ENCODE peak calls at places on chromosomes 16 and 17, in five cellular contexts. One of them, this sample, is unnamed.

GRCh38 chr17:66711936-66712335 is 123.0 kb upstream of the CACNG5 start:
- DNase-seq in IMR-90: no peak
- DNase-seq in colonic mucosa: peak
- DNase-seq in RWPE1: peak
- DNase-seq in HCT116: no peak
- DNase-seq in this sample: peak

GRCh38 chr16:88561485-88562369 is 8.5 kb upstream of the ZC3H18 start:
- DNase-seq in IMR-90: peak
- DNase-seq in RWPE1: peak
- DNase-seq in colonic mucosa: peak
- DNase-seq in HCT116: peak
- DNase-seq in this sample: peak

GRCh38 chr17:80659651-80660050 is 115.0 kb downstream of the RPTOR start:
- DNase-seq in IMR-90: no peak
- DNase-seq in RWPE1: no peak
- DNase-seq in HCT116: no peak
- DNase-seq in colonic mucosa: no peak
- DNase-seq in this sample: no peak

GRCh38 chr17:81566461-81567126 is 14.4 kb upstream of the FAAP100 start:
- DNase-seq in colonic mucosa: peak
- DNase-seq in HCT116: peak
- DNase-seq in RWPE1: peak
- DNase-seq in IMR-90: peak
- DNase-seq in this sample: peak

GRCh38 chr17:80455328-80455710 is 21.1 kb downstream of the NPTX1 start:
- DNase-seq in HCT116: peak
- DNase-seq in colonic mucosa: no peak
- DNase-seq in RWPE1: peak
- DNase-seq in IMR-90: peak
- DNase-seq in this sample: peak

GRCh38 chr16:83900611-83901010 is 1.7 kb downstream of the MLYCD start:
- DNase-seq in HCT116: no peak
- DNase-seq in IMR-90: no peak
- DNase-seq in colonic mucosa: no peak
- DNase-seq in RWPE1: no peak
- DNase-seq in this sample: no peak

GRCh38 chr17:65055280-65055707 is 1.2 kb downstream of the GNA13 start:
- DNase-seq in IMR-90: no peak
- DNase-seq in RWPE1: no peak
- DNase-seq in HCT116: no peak
- DNase-seq in colonic mucosa: no peak
- DNase-seq in this sample: no peak

GRCh38 chr17:16941643-16942042 is 30.3 kb downstream of the TNFRSF13B start:
- DNase-seq in HCT116: no peak
- DNase-seq in RWPE1: no peak
- DNase-seq in colonic mucosa: no peak
- DNase-seq in IMR-90: peak
- DNase-seq in this sample: no peak

GRCh38 chr16:31071861-31072260 is 2.2 kb downstream of the ZNF668 start:
- DNase-seq in colonic mucosa: no peak
- DNase-seq in RWPE1: no peak
- DNase-seq in IMR-90: peak
- DNase-seq in HCT116: no peak
- DNase-seq in this sample: peak

GRCh38 chr16:72287646-72288045 is 115.7 kb upstream of the PMFBP1 start:
- DNase-seq in IMR-90: no peak
- DNase-seq in colonic mucosa: no peak
- DNase-seq in HCT116: no peak
- DNase-seq in RWPE1: no peak
- DNase-seq in this sample: no peak

GRCh38 chr17:69773081-69773480 is 301.9 kb upstream of the KCNJ16 start:
- DNase-seq in IMR-90: peak
- DNase-seq in RWPE1: no peak
- DNase-seq in colonic mucosa: no peak
- DNase-seq in HCT116: no peak
- DNase-seq in this sample: no peak

GRCh38 chr17:80844418-80844990 is 147.1 kb upstream of the CHMP6 start:
- DNase-seq in colonic mucosa: no peak
- DNase-seq in HCT116: no peak
- DNase-seq in IMR-90: no peak
- DNase-seq in RWPE1: no peak
- DNase-seq in this sample: no peak

GRCh38 chr16:78686601-78687000 is 587.1 kb downstream of the WWOX start:
- DNase-seq in colonic mucosa: no peak
- DNase-seq in IMR-90: no peak
- DNase-seq in HCT116: no peak
- DNase-seq in RWPE1: no peak
- DNase-seq in this sample: no peak

GRCh38 chr17:45246861-45247428 is 14.9 kb downstream of the SPATA32 start:
- DNase-seq in RWPE1: no peak
- DNase-seq in HCT116: no peak
- DNase-seq in IMR-90: peak
- DNase-seq in colonic mucosa: no peak
- DNase-seq in this sample: no peak

GRCh38 chr16:14302031-14302398 is 230.9 kb downstream of the MRTFB start:
- DNase-seq in colonic mucosa: peak
- DNase-seq in HCT116: no peak
- DNase-seq in IMR-90: peak
- DNase-seq in RWPE1: peak
- DNase-seq in this sample: peak

GRCh38 chr17:34081269-34081668 is 173.8 kb upstream of the CCL2 start:
- DNase-seq in IMR-90: peak
- DNase-seq in RWPE1: no peak
- DNase-seq in HCT116: no peak
- DNase-seq in colonic mucosa: no peak
- DNase-seq in this sample: no peak

GRCh38 chr16:53492499-53492898 is 10.5 kb downstream of the AKTIP start:
- DNase-seq in IMR-90: no peak
- DNase-seq in colonic mucosa: no peak
- DNase-seq in RWPE1: no peak
- DNase-seq in HCT116: no peak
- DNase-seq in this sample: no peak

GRCh38 chr17:4833941-4834501 is 881 bp downstream of the MINK1 start:
- DNase-seq in colonic mucosa: peak
- DNase-seq in IMR-90: peak
- DNase-seq in HCT116: no peak
- DNase-seq in RWPE1: no peak
- DNase-seq in this sample: peak

GRCh38 chr16:78184554-78185183 is 85.2 kb downstream of the WWOX start:
- DNase-seq in RWPE1: no peak
- DNase-seq in colonic mucosa: no peak
- DNase-seq in IMR-90: peak
- DNase-seq in HCT116: no peak
- DNase-seq in this sample: peak

GRCh38 chr16:87085441-87085840 is 231.8 kb downstream of the C16orf95 start:
- DNase-seq in colonic mucosa: no peak
- DNase-seq in RWPE1: no peak
- DNase-seq in HCT116: no peak
- DNase-seq in IMR-90: no peak
- DNase-seq in this sample: no peak

GRCh38 chr16:29975134-29975538 is 1.5 kb downstream of the TAOK2 start:
- DNase-seq in IMR-90: no peak
- DNase-seq in colonic mucosa: no peak
- DNase-seq in RWPE1: no peak
- DNase-seq in HCT116: no peak
- DNase-seq in this sample: no peak

GRCh38 chr17:3660311-3660891 is 8.0 kb downstream of the TAX1BP3 start:
- DNase-seq in IMR-90: no peak
- DNase-seq in RWPE1: no peak
- DNase-seq in HCT116: no peak
- DNase-seq in colonic mucosa: no peak
- DNase-seq in this sample: no peak

GRCh38 chr16:12719972-12720371 is 83.7 kb downstream of the CPPED1 start:
- DNase-seq in RWPE1: no peak
- DNase-seq in HCT116: no peak
- DNase-seq in IMR-90: no peak
- DNase-seq in colonic mucosa: no peak
- DNase-seq in this sample: no peak

GRCh38 chr16:5432166-5432565 is 334.6 kb upstream of the EEF2KMT start:
- DNase-seq in IMR-90: no peak
- DNase-seq in colonic mucosa: no peak
- DNase-seq in HCT116: no peak
- DNase-seq in RWPE1: no peak
- DNase-seq in this sample: no peak

GRCh38 chr16:5430598-5430997 is 333.0 kb upstream of the EEF2KMT start:
- DNase-seq in IMR-90: no peak
- DNase-seq in RWPE1: no peak
- DNase-seq in colonic mucosa: no peak
- DNase-seq in HCT116: no peak
- DNase-seq in this sample: no peak

GRCh38 chr16:5427571-5427970 is 330.0 kb upstream of the EEF2KMT start:
- DNase-seq in colonic mucosa: no peak
- DNase-seq in IMR-90: no peak
- DNase-seq in RWPE1: no peak
- DNase-seq in HCT116: no peak
- DNase-seq in this sample: no peak

DNA sequence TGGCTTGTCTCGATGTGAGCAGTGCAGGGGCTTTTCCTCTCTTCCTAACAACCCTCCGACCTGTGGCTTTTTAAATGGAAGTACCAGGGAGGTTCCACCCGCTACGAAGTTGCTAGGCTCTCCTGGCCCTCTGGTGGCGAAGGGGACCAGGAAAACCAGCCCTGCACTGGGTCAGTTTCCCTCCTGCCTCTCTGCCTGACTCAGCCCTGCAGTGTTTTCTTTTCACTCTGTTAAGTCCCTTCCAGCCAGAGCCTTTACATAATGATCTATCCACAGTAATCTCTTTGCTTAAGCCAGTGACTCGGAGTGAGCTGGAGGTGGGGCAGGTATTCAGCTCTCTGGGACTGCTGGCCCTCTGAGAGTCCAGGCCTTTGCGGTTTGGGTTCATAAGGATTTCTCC is 331.3 kb upstream of the EEF2KMT start:
- DNase-seq in colonic mucosa: peak
- DNase-seq in RWPE1: no peak
- DNase-seq in IMR-90: no peak
- DNase-seq in HCT116: no peak
- DNase-seq in this sample: no peak
- TF ChIP-seq CTCF in colonic mucosa: no peak
- TF ChIP-seq CTCF in RWPE1: no peak
- TF ChIP-seq CTCF in IMR-90: no peak
- TF ChIP-seq CTCF in HCT116: no peak
- TF ChIP-seq CTCF in this sample: no peak

GRCh38 chr17:41476866-41477815 is 3.8 kb downstream of the KRT35 start:
- DNase-seq in colonic mucosa: no peak
- DNase-seq in RWPE1: no peak
- DNase-seq in IMR-90: no peak
- DNase-seq in HCT116: no peak
- DNase-seq in this sample: no peak
- TF ChIP-seq CTCF in colonic mucosa: no peak
- TF ChIP-seq CTCF in RWPE1: no peak
- TF ChIP-seq CTCF in IMR-90: no peak
- TF ChIP-seq CTCF in HCT116: no peak
- TF ChIP-seq CTCF in this sample: no peak

DNA sequence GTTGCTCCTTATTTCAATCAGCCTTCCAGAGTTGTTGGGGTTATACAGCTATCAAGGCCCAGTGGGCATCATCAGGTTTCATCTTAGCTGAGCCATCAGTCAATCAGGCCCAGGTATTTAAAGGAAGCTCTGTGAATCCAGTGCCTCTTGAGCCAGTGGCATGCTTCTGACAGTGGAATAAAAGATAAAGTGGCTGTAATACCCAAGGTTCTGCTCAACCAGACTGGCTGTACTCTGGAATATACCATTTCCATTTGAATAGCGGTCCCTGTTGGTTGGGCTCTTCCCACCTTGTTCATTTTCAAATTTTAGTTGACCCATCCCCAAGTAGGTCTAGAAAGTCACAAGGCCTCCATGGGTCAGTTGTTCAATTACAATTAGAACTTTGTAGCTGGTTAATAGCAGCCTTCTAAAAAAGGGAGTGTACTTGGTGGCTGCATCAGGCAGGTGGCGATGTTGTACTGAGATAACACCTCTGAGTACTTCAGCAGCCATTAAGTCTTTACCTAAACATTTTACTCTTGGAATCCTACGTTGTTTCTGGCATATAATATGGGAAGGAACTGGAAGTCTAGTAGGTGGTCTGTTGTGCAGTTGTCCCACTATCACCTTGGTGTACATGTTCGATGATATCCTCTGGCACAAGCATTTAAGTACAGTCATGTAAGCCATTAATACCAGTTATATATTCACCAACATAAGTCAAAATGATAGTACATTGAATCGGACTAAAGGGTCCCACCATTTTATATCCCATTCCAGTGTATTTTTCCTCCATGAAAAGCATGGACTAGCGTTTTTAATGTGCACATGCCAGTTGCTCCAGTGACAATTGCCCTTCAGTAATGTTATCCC is 294.1 kb downstream of the BCAS3 start:
- DNase-seq in colonic mucosa: peak
- DNase-seq in IMR-90: peak
- DNase-seq in HCT116: peak
- DNase-seq in RWPE1: peak
- DNase-seq in this sample: peak
- TF ChIP-seq CTCF in colonic mucosa: peak
- TF ChIP-seq CTCF in IMR-90: peak
- TF ChIP-seq CTCF in HCT116: peak
- TF ChIP-seq CTCF in RWPE1: peak
- TF ChIP-seq CTCF in this sample: peak

GRCh38 chr17:57737450-57737849 is 7.6 kb downstream of the CCDC182 start:
- DNase-seq in colonic mucosa: no peak
- DNase-seq in IMR-90: no peak
- DNase-seq in RWPE1: no peak
- DNase-seq in HCT116: no peak
- DNase-seq in this sample: no peak

GRCh38 chr17:57732062-57732461 is 13.0 kb downstream of the CCDC182 start:
- DNase-seq in IMR-90: no peak
- DNase-seq in colonic mucosa: no peak
- DNase-seq in RWPE1: no peak
- DNase-seq in HCT116: no peak
- DNase-seq in this sample: no peak

GRCh38 chr17:57733085-57733484 is 12.0 kb downstream of the CCDC182 start:
- DNase-seq in IMR-90: no peak
- DNase-seq in RWPE1: no peak
- DNase-seq in colonic mucosa: no peak
- DNase-seq in HCT116: no peak
- DNase-seq in this sample: no peak

GRCh38 chr17:57735230-57735629 is 9.9 kb downstream of the CCDC182 start:
- DNase-seq in RWPE1: no peak
- DNase-seq in colonic mucosa: no peak
- DNase-seq in HCT116: no peak
- DNase-seq in IMR-90: no peak
- DNase-seq in this sample: no peak

GRCh38 chr17:57735707-57736106 is 9.4 kb downstream of the CCDC182 start:
- DNase-seq in HCT116: peak
- DNase-seq in IMR-90: no peak
- DNase-seq in colonic mucosa: no peak
- DNase-seq in RWPE1: peak
- DNase-seq in this sample: peak
- TF ChIP-seq CTCF in HCT116: peak
- TF ChIP-seq CTCF in IMR-90: no peak
- TF ChIP-seq CTCF in colonic mucosa: no peak
- TF ChIP-seq CTCF in RWPE1: no peak
- TF ChIP-seq CTCF in this sample: no peak